ENCODE peak calls at places on chromosomes 16 and 17, in nine cellular contexts. G is A549, S is GM23248, C is WERI-Rb-1, X is trophoblast cell, I is mucosa of descending colon, L is breast epithelium, N is ascending aorta, P is adrenal gland. T is an unnamed sample.
A peak's percentile ranks its signal among the peaks of the same experiment; 100 is the strongest.

GRCh38 chr17:56325561-56325960 is 172.3 kb downstream of the ANKFN1 start:
- DNase-seq in G (no peak), S (no peak), C (peak; percentile 21), X (no peak), I (no peak), L (no peak), N (no peak), P (no peak), T (no peak)

GRCh38 chr16:80507538-80507937 is 33.3 kb upstream of the DYNLRB2 start:
- DNase-seq in G (no peak), S (no peak), C (no peak), X (no peak), I (peak; percentile 22), L (no peak), N (no peak), P (peak; percentile 45), T (no peak)

GRCh38 chr16:31130336-31130812 is 5.2 kb downstream of the PRSS8 start:
- DNase-seq in G (no peak), S (no peak), C (no peak), X (no peak), I (peak; percentile 58), L (no peak), N (no peak), P (no peak), T (no peak)

GRCh38 chr16:89737341-89738071 is 16.2 kb downstream of the ZNF276 start:
- DNase-seq in G (no peak), S (no peak), C (no peak), X (no peak), I (no peak), L (no peak), N (no peak), P (no peak), T (no peak)

GRCh38 chr16:83588070-83588469 is 219.7 kb upstream of the HSBP1 start:
- DNase-seq in G (no peak), S (no peak), C (no peak), X (no peak), I (no peak), L (no peak), N (no peak), P (no peak), T (no peak)

GRCh38 chr17:51435641-51436091 is 175.3 kb downstream of the UTP18 start:
- DNase-seq in G (peak; percentile 90), S (peak; percentile 24), C (peak; percentile 78), X (no peak), I (peak; percentile 65), L (no peak), N (no peak), P (peak; percentile 40), T (no peak)

GRCh38 chr16:48105976-48106375 is 49.8 kb downstream of the ABCC12 start:
- DNase-seq in G (no peak), S (no peak), C (no peak), X (no peak), I (no peak), L (no peak), N (no peak), P (no peak), T (no peak)

GRCh38 chr17:82112866-82113390 is 14.9 kb upstream of the FASN start:
- DNase-seq in G (no peak), S (no peak), C (no peak), X (no peak), I (no peak), L (no peak), N (no peak), P (no peak), T (no peak)

GRCh38 chr16:5557966-5558365 is 460.4 kb upstream of the EEF2KMT start:
- DNase-seq in G (no peak), S (no peak), C (no peak), X (no peak), I (no peak), L (no peak), N (no peak), P (no peak), T (no peak)

GRCh38 chr17:77675816-77676799 is 282.4 kb upstream of the TNRC6C start:
- DNase-seq in G (no peak), S (no peak), C (no peak), X (peak; percentile 7), I (no peak), L (no peak), N (no peak), P (no peak), T (no peak)

GRCh38 chr16:12313902-12314621 is 337.5 kb downstream of the SNX29 start:
- DNase-seq in G (no peak), S (no peak), C (no peak), X (no peak), I (no peak), L (no peak), N (no peak), P (no peak), T (no peak)

GRCh38 chr16:82960923-82961322 is 334.2 kb downstream of the CDH13 start:
- DNase-seq in G (no peak), S (no peak), C (no peak), X (no peak), I (no peak), L (no peak), N (no peak), P (no peak), T (no peak)

GRCh38 chr17:4579678-4580077 is 4.7 kb upstream of the SMTNL2 start:
- DNase-seq in G (no peak), S (no peak), C (no peak), X (no peak), I (no peak), L (no peak), N (no peak), P (no peak), T (no peak)

GRCh38 chr17:32323046-32323445 is 18.9 kb downstream of the C17orf75 start:
- DNase-seq in G (no peak), S (no peak), C (no peak), X (no peak), I (no peak), L (no peak), N (no peak), P (no peak), T (no peak)

GRCh38 chr16:83330251-83330650 is 477.5 kb upstream of the HSBP1 start:
- DNase-seq in G (no peak), S (no peak), C (no peak), X (no peak), I (no peak), L (no peak), N (no peak), P (no peak), T (no peak)

GRCh38 chr17:30021708-30022317 is 80.4 kb downstream of the EFCAB5 start:
- DNase-seq in G (peak; percentile 65), S (peak; percentile 76), C (peak; percentile 35), X (peak; percentile 72), I (no peak), L (no peak), N (no peak), P (peak; percentile 40), T (no peak)

GRCh38 chr17:57570740-57571344 is 174.3 kb downstream of the CCDC182 start:
- DNase-seq in G (no peak), S (no peak), C (no peak), X (no peak), I (no peak), L (no peak), N (no peak), P (no peak), T (no peak)

GRCh38 chr17:73749337-73749807 is 105.1 kb upstream of the SDK2 start:
- DNase-seq in G (no peak), S (peak; percentile 34), C (no peak), X (peak; percentile 13), I (no peak), L (no peak), N (no peak), P (no peak), T (no peak)

GRCh38 chr17:36545093-36545464 is 360 bp downstream of the GGNBP2 start:
- DNase-seq in G (no peak), S (no peak), C (no peak), X (no peak), I (no peak), L (no peak), N (no peak), P (no peak), T (peak; percentile 65)

GRCh38 chr17:13541032-13541480 is 60.7 kb downstream of the HS3ST3A1 start:
- DNase-seq in G (peak; percentile 20), S (peak; percentile 93), C (no peak), X (peak; percentile 18), I (no peak), L (no peak), N (no peak), P (peak; percentile 26), T (no peak)

GRCh38 chr17:3534881-3535252 is 22.7 kb downstream of the TRPV3 start:
- DNase-seq in G (peak; percentile 75), S (peak; percentile 64), C (peak; percentile 27), X (no peak), I (peak; percentile 47), L (no peak), N (no peak), P (peak; percentile 23), T (no peak)
- H3K4me3 ChIP-seq in G (peak overlapping the region; percentile 38), S (peak overlapping the region; percentile 87), C (no peak overlapping the region), X (no peak overlapping the region), I (no peak overlapping the region), L (no peak overlapping the region), N (no peak overlapping the region), P (no peak overlapping the region), T (no peak overlapping the region)

GRCh38 chr17:489758-490329 is 137.2 kb upstream of the RPH3AL start:
- DNase-seq in G (peak; percentile 67), S (peak; percentile 75), C (peak; percentile 39), X (no peak), I (peak; percentile 66), L (no peak), N (no peak), P (no peak), T (no peak)
- H3K4me3 ChIP-seq in G (peak overlapping the region; percentile 52), S (peak overlapping the region; percentile 75), C (peak overlapping the region; percentile 60), X (peak overlapping the region; percentile 59), I (peak overlapping the region; percentile 12), L (peak overlapping the region; percentile 67), N (peak overlapping the region; percentile 59), P (no peak overlapping the region), T (peak overlapping the region; percentile 72)

DNA sequence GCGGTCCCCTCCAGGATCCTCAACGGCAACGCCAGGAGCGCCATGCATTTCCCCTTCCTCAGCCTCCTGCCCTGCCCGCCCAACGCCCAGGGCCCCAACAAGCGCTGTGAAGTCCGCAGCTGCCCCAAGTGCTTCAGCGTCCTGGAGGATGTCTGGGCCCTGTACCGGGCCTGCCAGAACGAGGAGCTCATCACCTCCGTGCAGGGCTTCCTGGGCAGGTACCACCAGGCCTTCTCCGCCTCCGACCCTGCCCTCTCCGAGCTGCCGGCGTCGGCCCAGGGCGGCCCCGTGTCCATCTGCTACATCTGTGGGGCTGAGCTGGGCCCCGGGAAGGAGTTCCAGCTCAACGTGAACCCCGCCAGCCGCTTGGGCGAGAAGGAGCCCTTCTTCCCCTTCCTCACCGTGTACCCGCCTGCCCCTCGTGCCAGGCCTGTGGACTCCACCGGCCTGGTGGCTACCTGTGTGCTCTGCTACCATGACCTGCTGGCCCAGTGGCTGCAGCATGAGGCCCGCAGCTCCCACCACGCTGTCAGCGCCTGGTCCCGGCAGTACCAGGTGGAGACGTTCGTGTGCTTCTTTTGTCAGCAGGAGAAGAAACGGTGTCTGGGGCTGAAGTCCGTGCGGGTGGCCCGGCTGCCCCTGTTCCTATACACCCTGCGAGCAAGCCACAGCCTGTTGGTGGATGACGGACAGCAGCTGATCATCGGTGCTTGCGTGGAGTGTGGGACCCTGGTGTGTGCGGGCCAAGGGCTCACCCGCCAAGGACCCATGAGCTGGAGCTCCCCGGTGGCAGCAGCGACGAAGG is 58.9 kb upstream of the CIBAR2 start:
- DNase-seq in G (no peak), S (no peak), C (no peak), X (peak; percentile 46), I (no peak), L (no peak), N (no peak), P (no peak), T (no peak)
- H3K4me3 ChIP-seq in G (no peak overlapping the region), S (peak overlapping the region; percentile 87), C (peak overlapping the region; percentile 38), X (no peak overlapping the region), I (no peak overlapping the region), L (peak overlapping the region; percentile 53), N (peak overlapping the region; percentile 12), P (no peak overlapping the region), T (peak overlapping the region; percentile 70)

GRCh38 chr17:8038954-8039610 is at the start of gene ALOX15B:
- DNase-seq in G (no peak), S (no peak), C (no peak), X (no peak), I (peak; percentile 82), L (no peak), N (no peak), P (no peak), T (no peak)
- H3K4me3 ChIP-seq in G (no peak within 1 kb of the TSS), S (no peak within 1 kb of the TSS), C (no peak within 1 kb of the TSS), X (peak within 1 kb of the TSS; percentile 4), I (no peak within 1 kb of the TSS), L (peak within 1 kb of the TSS; percentile 26), N (peak within 1 kb of the TSS; percentile 5), P (no peak within 1 kb of the TSS), T (peak within 1 kb of the TSS; percentile 56)